ENCODE peak calls at places on chromosomes 16 and 17, in four cellular contexts. One of them, this sample, is unnamed.

GRCh38 chr17:28230011-28230410 is 89.0 kb upstream of the TMEM97 start:
- DNase-seq in aorta: peak; percentile 39
- DNase-seq in colonic mucosa: no peak
- DNase-seq in OCI-LY7: no peak
- DNase-seq in this sample: peak; percentile 67

GRCh38 chr16:15857779-15858560 is 1.1 kb upstream of the MYH11 start:
- DNase-seq in aorta: peak; percentile 91
- DNase-seq in colonic mucosa: peak; percentile 26
- DNase-seq in OCI-LY7: no peak
- DNase-seq in this sample: peak; percentile 83

GRCh38 chr16:25189305-25189704 is 27.4 kb upstream of the AQP8 start:
- DNase-seq in aorta: no peak
- DNase-seq in colonic mucosa: no peak
- DNase-seq in OCI-LY7: no peak
- DNase-seq in this sample: no peak

GRCh38 chr16:88534731-88535141 is 35.5 kb upstream of the ZC3H18 start:
- DNase-seq in aorta: no peak
- DNase-seq in colonic mucosa: no peak
- DNase-seq in OCI-LY7: peak; percentile 41
- DNase-seq in this sample: peak; percentile 76

GRCh38 chr17:65092262-65092661 is 35.7 kb upstream of the GNA13 start:
- DNase-seq in aorta: no peak
- DNase-seq in colonic mucosa: no peak
- DNase-seq in OCI-LY7: no peak
- DNase-seq in this sample: no peak

GRCh38 chr16:73949574-73950348 is 346.9 kb upstream of the PSMD7 start:
- DNase-seq in aorta: no peak
- DNase-seq in colonic mucosa: no peak
- DNase-seq in OCI-LY7: no peak
- DNase-seq in this sample: no peak

GRCh38 chr16:9256196-9256595 is 164.8 kb downstream of the HAPSTR1 start:
- DNase-seq in aorta: no peak
- DNase-seq in colonic mucosa: peak; percentile 54
- DNase-seq in OCI-LY7: peak; percentile 70
- DNase-seq in this sample: peak; percentile 95

GRCh38 chr17:35082073-35082657 is 18.7 kb upstream of the RFFL start:
- DNase-seq in aorta: no peak
- DNase-seq in colonic mucosa: no peak
- DNase-seq in OCI-LY7: peak; percentile 33
- DNase-seq in this sample: no peak

GRCh38 chr17:42494673-42495072 is 36.0 kb downstream of the ATP6V0A1 start:
- DNase-seq in aorta: no peak
- DNase-seq in colonic mucosa: no peak
- DNase-seq in OCI-LY7: no peak
- DNase-seq in this sample: peak; percentile 11
- H3K36me3 ChIP-seq in aorta: no peaks in the 10 kb centered on the region
- H3K36me3 ChIP-seq in colonic mucosa: no peaks in the 10 kb centered on the region
- H3K36me3 ChIP-seq in OCI-LY7: peaks cover 57% of the 10 kb centered on the region
- H3K36me3 ChIP-seq in this sample: peaks cover 58% of the 10 kb centered on the region

DNA sequence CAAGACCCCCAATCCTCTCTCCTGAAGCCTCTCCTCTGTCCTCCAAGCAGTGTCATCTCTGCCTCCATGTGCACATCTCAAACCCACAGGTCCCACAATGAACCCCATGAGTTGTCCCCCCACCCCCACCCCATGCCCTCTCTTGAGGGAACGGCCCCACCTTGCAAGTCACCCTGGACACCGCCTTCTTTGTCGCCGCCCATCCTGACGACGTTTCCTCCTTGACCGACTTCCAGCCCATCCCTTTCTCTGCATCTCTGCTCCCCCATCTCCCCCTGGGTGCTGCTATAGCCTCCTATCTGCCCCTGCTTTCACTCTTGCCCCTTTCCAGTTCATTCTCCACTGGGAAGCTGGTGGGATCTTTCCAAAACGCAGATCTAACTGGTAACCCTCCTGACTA is 1.7 kb upstream of the SPATA20 start:
- DNase-seq in aorta: no peak
- DNase-seq in colonic mucosa: peak; percentile 58
- DNase-seq in OCI-LY7: no peak
- DNase-seq in this sample: no peak
- H3K4me1 ChIP-seq in aorta: no peaks in the 10 kb centered on the region
- H3K4me1 ChIP-seq in colonic mucosa: peaks cover 13% of the 10 kb centered on the region
- H3K4me1 ChIP-seq in OCI-LY7: peaks cover 18% of the 10 kb centered on the region
- H3K4me1 ChIP-seq in this sample: peaks cover 13% of the 10 kb centered on the region

GRCh38 chr16:1642753-1643152 is 30.6 kb downstream of the CRAMP1 start:
- DNase-seq in aorta: no peak
- DNase-seq in colonic mucosa: no peak
- DNase-seq in OCI-LY7: no peak
- DNase-seq in this sample: no peak

GRCh38 chr16:1642148-1642547 is 30.0 kb downstream of the CRAMP1 start:
- DNase-seq in aorta: no peak
- DNase-seq in colonic mucosa: no peak
- DNase-seq in OCI-LY7: no peak
- DNase-seq in this sample: no peak

GRCh38 chr16:1643521-1643920 is 31.4 kb downstream of the CRAMP1 start:
- DNase-seq in aorta: no peak
- DNase-seq in colonic mucosa: no peak
- DNase-seq in OCI-LY7: no peak
- DNase-seq in this sample: no peak

GRCh38 chr16:1647904-1648303 is 30.2 kb upstream of the JPT2 start:
- DNase-seq in aorta: no peak
- DNase-seq in colonic mucosa: no peak
- DNase-seq in OCI-LY7: peak; percentile 67
- DNase-seq in this sample: no peak

DNA sequence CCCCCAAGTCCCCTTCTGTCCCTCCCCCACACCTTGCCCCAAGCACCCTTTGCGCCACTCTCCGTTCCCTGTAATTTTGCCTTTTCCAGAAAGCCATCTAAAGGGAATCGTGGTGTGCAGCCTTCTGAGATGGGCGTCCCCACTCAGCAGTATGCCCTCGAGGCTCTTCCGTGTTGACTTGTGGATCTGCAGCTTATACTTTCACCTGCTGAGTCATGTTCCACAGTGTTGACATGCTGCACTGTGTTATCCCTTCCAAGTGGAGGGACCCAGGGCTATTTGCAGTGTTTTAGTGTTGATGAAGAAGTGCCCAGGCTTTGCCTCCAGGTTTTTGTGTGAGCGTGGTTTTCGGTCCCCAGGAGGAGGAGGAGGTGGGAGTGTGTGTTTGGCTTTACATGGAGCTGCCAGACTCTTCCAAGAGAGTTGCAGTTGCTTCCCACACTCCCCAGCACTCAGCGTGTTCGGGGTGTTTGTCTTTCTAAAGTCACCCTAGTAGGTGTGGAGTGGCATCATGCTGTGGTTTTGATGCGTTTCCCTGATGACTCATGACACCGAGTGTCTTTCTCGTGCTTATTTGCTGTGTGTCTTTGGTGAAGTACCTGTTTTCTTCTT is 32.1 kb upstream of the JPT2 start:
- DNase-seq in aorta: no peak
- DNase-seq in colonic mucosa: no peak
- DNase-seq in OCI-LY7: no peak
- DNase-seq in this sample: peak; percentile 88
- H3K36me3 ChIP-seq in aorta: no peaks in the 10 kb centered on the region
- H3K36me3 ChIP-seq in colonic mucosa: peaks cover 13% of the 10 kb centered on the region
- H3K36me3 ChIP-seq in OCI-LY7: peaks cover 53% of the 10 kb centered on the region
- H3K36me3 ChIP-seq in this sample: peaks cover 55% of the 10 kb centered on the region

GRCh38 chr16:23861874-23862273 is 26.1 kb downstream of the PRKCB start:
- DNase-seq in aorta: no peak
- DNase-seq in colonic mucosa: no peak
- DNase-seq in OCI-LY7: no peak
- DNase-seq in this sample: no peak
- H3K4me1 ChIP-seq in aorta: no peaks in the 10 kb centered on the region
- H3K4me1 ChIP-seq in colonic mucosa: no peaks in the 10 kb centered on the region
- H3K4me1 ChIP-seq in OCI-LY7: peaks cover 93% of the 10 kb centered on the region
- H3K4me1 ChIP-seq in this sample: peaks cover 15% of the 10 kb centered on the region

GRCh38 chr16:23486480-23486879 is 23.8 kb downstream of the GGA2 start:
- DNase-seq in aorta: no peak
- DNase-seq in colonic mucosa: no peak
- DNase-seq in OCI-LY7: no peak
- DNase-seq in this sample: no peak
- H3K36me3 ChIP-seq in aorta: peaks cover 5% of the 10 kb centered on the region
- H3K36me3 ChIP-seq in colonic mucosa: peaks cover 11% of the 10 kb centered on the region
- H3K36me3 ChIP-seq in OCI-LY7: peaks cover 100% of the 10 kb centered on the region
- H3K36me3 ChIP-seq in this sample: peaks cover 89% of the 10 kb centered on the region

GRCh38 chr17:57178839-57179238 is 77.5 kb upstream of the MSI2 start:
- DNase-seq in aorta: no peak
- DNase-seq in colonic mucosa: no peak
- DNase-seq in OCI-LY7: no peak
- DNase-seq in this sample: no peak

GRCh38 chr17:57170866-57171265 is 85.5 kb upstream of the MSI2 start:
- DNase-seq in aorta: no peak
- DNase-seq in colonic mucosa: no peak
- DNase-seq in OCI-LY7: no peak
- DNase-seq in this sample: no peak

GRCh38 chr17:57174591-57174990 is 81.7 kb upstream of the MSI2 start:
- DNase-seq in aorta: no peak
- DNase-seq in colonic mucosa: no peak
- DNase-seq in OCI-LY7: no peak
- DNase-seq in this sample: no peak
- H3K4me1 ChIP-seq in aorta: no peaks in the 10 kb centered on the region
- H3K4me1 ChIP-seq in colonic mucosa: no peaks in the 10 kb centered on the region
- H3K4me1 ChIP-seq in OCI-LY7: no peaks in the 10 kb centered on the region
- H3K4me1 ChIP-seq in this sample: no peaks in the 10 kb centered on the region

DNA sequence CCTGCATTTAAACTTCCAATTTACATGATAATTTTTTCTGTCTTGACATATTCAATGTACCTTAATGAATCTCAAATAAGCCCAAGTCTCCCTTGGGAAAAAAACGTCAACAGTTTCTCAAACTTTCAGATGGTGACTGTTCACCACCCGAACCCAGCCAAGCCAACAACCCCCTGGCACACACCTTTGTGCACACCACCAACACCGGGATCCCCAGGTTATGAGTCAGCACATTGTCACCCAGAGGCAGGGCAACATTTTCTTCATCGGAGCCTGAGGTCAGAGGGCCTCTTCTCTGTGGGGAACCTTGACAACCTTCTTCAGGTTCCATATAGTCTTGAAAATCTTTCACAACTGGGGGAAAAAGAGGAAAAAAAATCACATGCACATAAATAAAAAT is 15.5 kb downstream of the DYNC1LI2 start:
- DNase-seq in aorta: no peak
- DNase-seq in colonic mucosa: no peak
- DNase-seq in OCI-LY7: no peak
- DNase-seq in this sample: no peak
- H3K36me3 ChIP-seq in aorta: peaks cover 5% of the 10 kb centered on the region
- H3K36me3 ChIP-seq in colonic mucosa: peaks cover 16% of the 10 kb centered on the region
- H3K36me3 ChIP-seq in OCI-LY7: peaks cover 100% of the 10 kb centered on the region
- H3K36me3 ChIP-seq in this sample: peaks cover 95% of the 10 kb centered on the region

GRCh38 chr16:70430667-70431536 is 8.0 kb downstream of the ST3GAL2 start:
- DNase-seq in aorta: no peak
- DNase-seq in colonic mucosa: no peak
- DNase-seq in OCI-LY7: peak; percentile 94
- DNase-seq in this sample: peak; percentile 79
- H3K4me1 ChIP-seq in aorta: peaks cover 2% of the 10 kb centered on the region
- H3K4me1 ChIP-seq in colonic mucosa: peaks cover 32% of the 10 kb centered on the region
- H3K4me1 ChIP-seq in OCI-LY7: peaks cover 78% of the 10 kb centered on the region
- H3K4me1 ChIP-seq in this sample: peaks cover 39% of the 10 kb centered on the region

DNA sequence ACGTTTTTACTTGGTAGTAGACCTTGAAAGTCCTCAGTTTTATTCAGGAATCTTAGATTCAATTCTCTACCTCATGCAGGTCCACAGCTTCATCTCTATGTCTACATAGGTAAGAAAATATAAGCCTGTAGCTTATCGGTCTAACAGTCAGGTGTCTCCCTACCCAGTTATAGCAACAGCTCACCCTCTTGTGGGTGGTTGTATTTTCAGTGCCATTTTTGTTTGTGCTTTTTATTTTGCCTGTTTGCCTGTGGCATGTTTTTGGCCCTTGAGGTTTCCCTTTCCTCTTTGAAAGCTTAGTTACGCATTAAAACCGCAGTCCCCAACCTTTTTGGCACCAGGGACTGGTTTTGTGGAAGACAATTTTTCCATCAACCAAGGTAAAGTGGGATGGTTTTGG is 23.6 kb upstream of the WIPI1 start:
- DNase-seq in aorta: no peak
- DNase-seq in colonic mucosa: no peak
- DNase-seq in OCI-LY7: no peak
- DNase-seq in this sample: no peak
- H3K36me3 ChIP-seq in aorta: no peaks in the 10 kb centered on the region
- H3K36me3 ChIP-seq in colonic mucosa: no peaks in the 10 kb centered on the region
- H3K36me3 ChIP-seq in OCI-LY7: no peaks in the 10 kb centered on the region
- H3K36me3 ChIP-seq in this sample: no peaks in the 10 kb centered on the region